ENCODE peak calls at places on chromosomes 13 and 19, in eight cellular contexts. I, H, T, A, U, W, F and C are unnamed samples.

GRCh38 chr19:11190501-11190900 is 6.8 kb downstream of the KANK2 start:
- DNase-seq in F (no peak), U (no peak), I (no peak), A (no peak), T (no peak), H (no peak), W (no peak), C (no peak)

GRCh38 chr19:6761053-6761676 is 6.1 kb downstream of the SH2D3A start:
- DNase-seq in A (no peak), I (peak; percentile 73), F (no peak), H (no peak), W (no peak), U (no peak), T (no peak), C (no peak)

GRCh38 chr19:54137913-54138776 is 583 bp downstream of the CNOT3 start:
- DNase-seq in H (peak; percentile 37), U (no peak), T (peak; percentile 58), A (no peak), W (no peak), F (no peak), I (peak; percentile 58), C (no peak)

GRCh38 chr19:48450441-48450840 is 4.7 kb downstream of the GRWD1 start:
- DNase-seq in W (no peak), U (no peak), T (no peak), A (no peak), H (no peak), F (no peak), I (no peak), C (no peak)

GRCh38 chr13:112658807-112659206 is 31.0 kb upstream of the ATP11A start:
- DNase-seq in A (peak; percentile 10), H (no peak), F (no peak), T (no peak), W (no peak), U (no peak), I (peak; percentile 56), C (no peak)

GRCh38 chr19:51478381-51479285 is at the start of gene CEACAM18:
- DNase-seq in I (no peak), A (no peak), T (no peak), U (no peak), W (no peak), H (no peak), F (no peak), C (no peak)

GRCh38 chr13:55815458-55816033 is 1325.2 kb upstream of the PRR20A start:
- DNase-seq in F (no peak), U (no peak), W (no peak), H (no peak), A (no peak), T (no peak), I (no peak), C (no peak)

GRCh38 chr19:4088065-4088679 is 21.5 kb upstream of the ZBTB7A start:
- DNase-seq in U (no peak), W (no peak), F (peak; percentile 63), A (no peak), H (no peak), I (no peak), T (no peak), C (no peak)

GRCh38 chr13:69903081-69903480 is 204.5 kb upstream of the ATXN8OS start:
- DNase-seq in H (no peak), I (no peak), F (no peak), U (no peak), A (no peak), W (no peak), T (no peak), C (no peak)

GRCh38 chr13:48595330-48596127 is 58.2 kb upstream of the CYSLTR2 start:
- DNase-seq in I (peak; percentile 83), W (peak; percentile 43), T (peak; percentile 69), H (peak; percentile 53), A (no peak), F (no peak), U (no peak), C (peak; percentile 2)

GRCh38 chr13:24709186-24709913 is 29.1 kb downstream of the ATP12A start:
- DNase-seq in H (no peak), I (no peak), A (no peak), W (no peak), U (no peak), T (no peak), F (no peak), C (no peak)

GRCh38 chr19:34365463-34366401 is 736 bp downstream of the GPI start:
- DNase-seq in U (no peak), H (peak; percentile 47), I (peak; percentile 72), T (peak; percentile 60), W (no peak), A (no peak), F (peak; percentile 85), C (no peak)

DNA sequence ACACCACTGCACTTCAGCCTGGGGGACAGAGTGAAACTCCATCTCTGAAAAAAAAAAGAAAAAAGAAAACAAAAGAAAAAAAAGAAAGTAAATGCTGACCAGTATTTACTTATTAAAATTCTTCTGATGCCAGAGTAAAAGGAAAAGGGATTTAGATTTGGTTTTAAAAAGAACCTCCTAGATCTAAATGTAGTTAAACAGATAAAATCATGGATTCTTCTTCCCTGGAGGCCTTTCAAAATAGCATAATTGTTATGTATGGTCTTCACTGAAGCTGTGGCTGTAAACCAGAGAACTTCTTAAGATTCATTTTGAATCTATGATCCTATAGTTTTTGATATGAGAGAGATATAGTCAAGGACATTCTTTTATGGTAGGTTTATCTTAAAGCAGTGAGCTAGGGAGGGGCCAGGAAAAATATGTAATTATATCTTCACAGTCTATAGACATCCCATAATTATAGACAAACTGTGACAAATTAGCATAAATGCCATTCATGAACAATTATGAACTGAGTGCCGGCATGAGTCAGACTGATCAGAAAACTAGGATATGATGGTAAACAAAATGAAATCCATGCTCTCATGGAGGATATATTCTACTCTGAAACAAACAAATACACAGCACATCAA is 14.9 kb upstream of the STK24 start:
- DNase-seq in I (no peak), A (no peak), T (no peak), W (no peak), F (no peak), H (no peak), U (no peak), C (no peak)
- H3K4me3 ChIP-seq in I (no peak overlapping the region), A (no peak overlapping the region), T (no peak overlapping the region), W (no peak overlapping the region), F (no peak overlapping the region), H (no peak overlapping the region), U (no peak overlapping the region), C (no peak overlapping the region)

GRCh38 chr13:21661097-21661496 is 9.8 kb upstream of the FGF9 start:
- DNase-seq in A (no peak), U (no peak), I (no peak), H (no peak), W (no peak), T (no peak), F (no peak), C (no peak)
- H3K4me1 ChIP-seq in A (no peaks in the 10 kb centered on the region), U (no peaks in the 10 kb centered on the region), I (peaks cover 3% of the 10 kb centered on the region), H (no peaks in the 10 kb centered on the region), W (no peaks in the 10 kb centered on the region), T (no peaks in the 10 kb centered on the region), F (no peaks in the 10 kb centered on the region), C (peaks cover 6% of the 10 kb centered on the region)

DNA sequence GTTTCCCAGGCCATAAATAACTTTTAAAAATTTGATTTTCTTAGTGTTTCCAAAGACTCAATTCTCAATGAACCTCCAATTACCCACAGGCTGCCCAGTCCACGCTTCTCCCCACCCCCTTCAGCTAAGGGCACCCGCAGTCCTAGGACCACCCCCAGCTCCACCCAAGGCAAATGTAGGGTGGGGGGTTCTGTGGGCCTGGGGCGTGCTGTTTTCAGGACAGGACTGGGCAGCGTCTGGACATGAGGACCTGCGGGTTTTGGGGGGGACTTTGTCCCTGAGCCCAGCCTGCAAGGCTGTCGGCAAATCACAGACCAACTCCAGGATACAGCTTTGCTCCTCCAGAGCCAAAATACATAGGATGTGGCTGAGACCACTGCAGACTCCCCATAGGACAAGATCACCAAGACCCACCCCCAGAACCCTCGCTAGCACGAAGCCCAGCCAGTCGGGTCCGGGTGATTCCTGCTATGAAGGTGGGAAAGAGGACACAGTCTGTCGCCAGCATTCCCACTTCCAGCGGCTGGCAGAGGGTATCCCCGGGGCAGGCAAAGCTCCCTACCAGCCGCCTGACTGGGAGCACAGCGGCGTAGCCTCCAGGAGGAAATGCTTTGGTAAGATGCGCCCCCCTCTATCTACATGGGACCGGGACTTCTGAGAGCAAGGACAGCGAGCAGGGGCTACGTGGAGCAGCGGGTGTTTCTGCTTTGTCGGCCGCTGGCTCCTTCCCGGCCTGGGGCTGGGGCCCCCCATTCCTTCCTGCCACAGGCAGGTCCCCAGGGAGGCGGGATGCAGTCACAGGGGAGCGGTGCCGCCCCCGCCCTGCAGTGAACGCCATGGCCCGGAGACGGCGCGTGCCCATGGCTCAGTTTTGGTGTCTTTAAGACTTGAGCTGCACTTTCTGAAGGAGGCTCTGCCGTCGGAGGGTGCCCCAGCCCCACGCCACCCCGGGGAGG is 1.6 kb upstream of the TIMM13 start:
- DNase-seq in A (no peak), U (no peak), W (no peak), H (no peak), I (peak; percentile 74), T (no peak), F (no peak), C (no peak)
- H3K4me3 ChIP-seq in A (peak overlapping the region; percentile 98), U (no peak overlapping the region), W (no peak overlapping the region), H (no peak overlapping the region), I (no peak overlapping the region), T (peak overlapping the region; percentile 97), F (no peak overlapping the region), C (no peak overlapping the region)

GRCh38 chr19:18321729-18322091 is 1.2 kb downstream of the LSM4 start:
- DNase-seq in I (no peak), F (no peak), T (peak; percentile 37), W (no peak), U (no peak), H (no peak), A (no peak), C (no peak)
- H3K4me1 ChIP-seq in I (peaks cover 4% of the 10 kb centered on the region), F (peaks cover 4% of the 10 kb centered on the region), T (peaks cover 19% of the 10 kb centered on the region), W (peaks cover 25% of the 10 kb centered on the region), U (peaks cover 37% of the 10 kb centered on the region), H (peaks cover 19% of the 10 kb centered on the region), A (no peaks in the 10 kb centered on the region), C (peaks cover 12% of the 10 kb centered on the region)

GRCh38 chr19:1146418-1146711 is 27.7 kb downstream of the SBNO2 start:
- DNase-seq in T (no peak), I (no peak), W (no peak), H (no peak), U (no peak), A (no peak), F (no peak), C (no peak)
- H3K4me3 ChIP-seq in T (no peak overlapping the region), I (no peak overlapping the region), W (no peak overlapping the region), H (no peak overlapping the region), U (no peak overlapping the region), A (no peak overlapping the region), F (no peak overlapping the region), C (no peak overlapping the region)

GRCh38 chr13:40494932-40495619 is 171.4 kb downstream of the FOXO1 start:
- DNase-seq in A (no peak), I (no peak), U (no peak), F (no peak), W (no peak), H (no peak), T (no peak), C (no peak)
- H3K4me1 ChIP-seq in A (no peaks in the 10 kb centered on the region), I (peaks cover 9% of the 10 kb centered on the region), U (peaks cover 7% of the 10 kb centered on the region), F (peaks cover 3% of the 10 kb centered on the region), W (no peaks in the 10 kb centered on the region), H (peaks cover 24% of the 10 kb centered on the region), T (peaks cover 4% of the 10 kb centered on the region), C (no peaks in the 10 kb centered on the region)